ENCODE peak calls at places on chromosomes 11 and 22, in nine cellular contexts. One of them, this sample, is unnamed.

GRCh38 chr11:38226684-38227083 is 1628.6 kb upstream of the RAG2 start:
- DNase-seq in uterus: no peak
- DNase-seq in epithelial cell of esophagus: no peak
- DNase-seq in stromal cell of bone marrow: peak
- DNase-seq in substantia nigra: no peak
- DNase-seq in NCI-H187 treated with DMSO at 0.1 percent for 48 hours: no peak
- DNase-seq in EL: no peak
- DNase-seq in occipital lobe: no peak
- DNase-seq in NAMALWA: no peak
- DNase-seq in this sample: no peak

GRCh38 chr11:47213985-47214564 is 699 bp upstream of the DDB2 start:
- DNase-seq in uterus: peak
- DNase-seq in epithelial cell of esophagus: peak
- DNase-seq in stromal cell of bone marrow: peak
- DNase-seq in substantia nigra: peak
- DNase-seq in NCI-H187 treated with DMSO at 0.1 percent for 48 hours: peak
- DNase-seq in EL: peak
- DNase-seq in occipital lobe: peak
- DNase-seq in NAMALWA: peak
- DNase-seq in this sample: peak

GRCh38 chr11:20134991-20135736 is 25.1 kb downstream of the DBX1 start:
- DNase-seq in uterus: no peak
- DNase-seq in epithelial cell of esophagus: no peak
- DNase-seq in stromal cell of bone marrow: no peak
- DNase-seq in substantia nigra: no peak
- DNase-seq in NCI-H187 treated with DMSO at 0.1 percent for 48 hours: no peak
- DNase-seq in EL: no peak
- DNase-seq in occipital lobe: no peak
- DNase-seq in NAMALWA: no peak
- DNase-seq in this sample: no peak

GRCh38 chr11:91981995-91982394 is 242.6 kb upstream of the FAT3 start:
- DNase-seq in uterus: peak
- DNase-seq in epithelial cell of esophagus: peak
- DNase-seq in stromal cell of bone marrow: peak
- DNase-seq in substantia nigra: no peak
- DNase-seq in NCI-H187 treated with DMSO at 0.1 percent for 48 hours: no peak
- DNase-seq in EL: peak
- DNase-seq in occipital lobe: no peak
- DNase-seq in NAMALWA: no peak
- DNase-seq in this sample: peak

GRCh38 chr11:63444181-63444580 is 46.8 kb downstream of the PLAAT5 start:
- DNase-seq in uterus: no peak
- DNase-seq in epithelial cell of esophagus: no peak
- DNase-seq in stromal cell of bone marrow: no peak
- DNase-seq in substantia nigra: no peak
- DNase-seq in NCI-H187 treated with DMSO at 0.1 percent for 48 hours: no peak
- DNase-seq in EL: no peak
- DNase-seq in occipital lobe: no peak
- DNase-seq in NAMALWA: no peak
- DNase-seq in this sample: no peak

GRCh38 chr11:64694821-64695365 is 28.1 kb downstream of the NRXN2 start:
- DNase-seq in uterus: no peak
- DNase-seq in epithelial cell of esophagus: no peak
- DNase-seq in stromal cell of bone marrow: no peak
- DNase-seq in substantia nigra: peak
- DNase-seq in NCI-H187 treated with DMSO at 0.1 percent for 48 hours: peak
- DNase-seq in EL: no peak
- DNase-seq in occipital lobe: peak
- DNase-seq in NAMALWA: peak
- DNase-seq in this sample: no peak

GRCh38 chr11:70191495-70192140 is 11.5 kb upstream of the FADD start:
- DNase-seq in uterus: peak
- DNase-seq in epithelial cell of esophagus: peak
- DNase-seq in stromal cell of bone marrow: no peak
- DNase-seq in substantia nigra: peak
- DNase-seq in NCI-H187 treated with DMSO at 0.1 percent for 48 hours: no peak
- DNase-seq in EL: peak
- DNase-seq in occipital lobe: no peak
- DNase-seq in NAMALWA: peak
- DNase-seq in this sample: peak

GRCh38 chr11:46678741-46679130 is 21.7 kb downstream of the ARHGAP1 start:
- DNase-seq in uterus: no peak
- DNase-seq in epithelial cell of esophagus: no peak
- DNase-seq in stromal cell of bone marrow: no peak
- DNase-seq in substantia nigra: no peak
- DNase-seq in NCI-H187 treated with DMSO at 0.1 percent for 48 hours: no peak
- DNase-seq in EL: no peak
- DNase-seq in occipital lobe: no peak
- DNase-seq in NAMALWA: no peak
- DNase-seq in this sample: no peak

GRCh38 chr22:29369460-29369859 is 18.9 kb downstream of the AP1B1 start:
- DNase-seq in uterus: peak
- DNase-seq in epithelial cell of esophagus: peak
- DNase-seq in stromal cell of bone marrow: peak
- DNase-seq in substantia nigra: peak
- DNase-seq in NCI-H187 treated with DMSO at 0.1 percent for 48 hours: no peak
- DNase-seq in EL: peak
- DNase-seq in occipital lobe: peak
- DNase-seq in NAMALWA: no peak
- DNase-seq in this sample: peak

GRCh38 chr11:107702723-107703122 is 9.1 kb downstream of the SLN start:
- DNase-seq in uterus: no peak
- DNase-seq in epithelial cell of esophagus: peak
- DNase-seq in stromal cell of bone marrow: no peak
- DNase-seq in substantia nigra: no peak
- DNase-seq in NCI-H187 treated with DMSO at 0.1 percent for 48 hours: no peak
- DNase-seq in EL: peak
- DNase-seq in occipital lobe: no peak
- DNase-seq in NAMALWA: no peak
- DNase-seq in this sample: no peak

GRCh38 chr22:45919504-45920286 is 57.3 kb downstream of the WNT7B start:
- DNase-seq in uterus: no peak
- DNase-seq in epithelial cell of esophagus: peak
- DNase-seq in stromal cell of bone marrow: no peak
- DNase-seq in substantia nigra: no peak
- DNase-seq in NCI-H187 treated with DMSO at 0.1 percent for 48 hours: no peak
- DNase-seq in EL: no peak
- DNase-seq in occipital lobe: no peak
- DNase-seq in NAMALWA: no peak
- DNase-seq in this sample: no peak

GRCh38 chr22:19448076-19448607 is 631 bp upstream of the C22orf39 start:
- DNase-seq in uterus: no peak
- DNase-seq in epithelial cell of esophagus: peak
- DNase-seq in stromal cell of bone marrow: no peak
- DNase-seq in substantia nigra: no peak
- DNase-seq in NCI-H187 treated with DMSO at 0.1 percent for 48 hours: peak
- DNase-seq in EL: peak
- DNase-seq in occipital lobe: peak
- DNase-seq in NAMALWA: peak
- DNase-seq in this sample: peak

GRCh38 chr11:121656333-121657090 is 203.7 kb upstream of the SORL1-AS1 start:
- DNase-seq in uterus: no peak
- DNase-seq in epithelial cell of esophagus: no peak
- DNase-seq in stromal cell of bone marrow: no peak
- DNase-seq in substantia nigra: peak
- DNase-seq in NCI-H187 treated with DMSO at 0.1 percent for 48 hours: no peak
- DNase-seq in EL: no peak
- DNase-seq in occipital lobe: no peak
- DNase-seq in NAMALWA: no peak
- DNase-seq in this sample: no peak

GRCh38 chr22:48720662-48721393 is 1106.8 kb downstream of the BRD1 start:
- DNase-seq in uterus: no peak
- DNase-seq in epithelial cell of esophagus: no peak
- DNase-seq in stromal cell of bone marrow: no peak
- DNase-seq in substantia nigra: no peak
- DNase-seq in NCI-H187 treated with DMSO at 0.1 percent for 48 hours: no peak
- DNase-seq in EL: no peak
- DNase-seq in occipital lobe: no peak
- DNase-seq in NAMALWA: no peak
- DNase-seq in this sample: no peak

GRCh38 chr22:36368359-36368983 is 19.3 kb downstream of the MYH9 start:
- DNase-seq in uterus: no peak
- DNase-seq in epithelial cell of esophagus: peak
- DNase-seq in stromal cell of bone marrow: no peak
- DNase-seq in substantia nigra: no peak
- DNase-seq in NCI-H187 treated with DMSO at 0.1 percent for 48 hours: no peak
- DNase-seq in EL: peak
- DNase-seq in occipital lobe: no peak
- DNase-seq in NAMALWA: no peak
- DNase-seq in this sample: peak

GRCh38 chr11:68383976-68384501 is 71.6 kb downstream of the LRP5 start:
- DNase-seq in uterus: peak
- DNase-seq in epithelial cell of esophagus: peak
- DNase-seq in stromal cell of bone marrow: no peak
- DNase-seq in substantia nigra: peak
- DNase-seq in NCI-H187 treated with DMSO at 0.1 percent for 48 hours: no peak
- DNase-seq in EL: peak
- DNase-seq in occipital lobe: no peak
- DNase-seq in NAMALWA: peak
- DNase-seq in this sample: peak

GRCh38 chr11:79189604-79190003 is 251.2 kb downstream of the TENM4 start:
- DNase-seq in uterus: no peak
- DNase-seq in epithelial cell of esophagus: no peak
- DNase-seq in stromal cell of bone marrow: no peak
- DNase-seq in substantia nigra: no peak
- DNase-seq in NCI-H187 treated with DMSO at 0.1 percent for 48 hours: no peak
- DNase-seq in EL: no peak
- DNase-seq in occipital lobe: no peak
- DNase-seq in NAMALWA: no peak
- DNase-seq in this sample: no peak

GRCh38 chr11:3221408-3222002 is 2.9 kb upstream of the MRGPRG start:
- DNase-seq in uterus: no peak
- DNase-seq in epithelial cell of esophagus: no peak
- DNase-seq in stromal cell of bone marrow: no peak
- DNase-seq in substantia nigra: no peak
- DNase-seq in NCI-H187 treated with DMSO at 0.1 percent for 48 hours: no peak
- DNase-seq in EL: no peak
- DNase-seq in occipital lobe: no peak
- DNase-seq in NAMALWA: no peak
- DNase-seq in this sample: no peak

GRCh38 chr22:42270512-42271190 is at the start of gene TCF20:
- DNase-seq in uterus: peak
- DNase-seq in epithelial cell of esophagus: peak
- DNase-seq in stromal cell of bone marrow: peak
- DNase-seq in substantia nigra: peak
- DNase-seq in NCI-H187 treated with DMSO at 0.1 percent for 48 hours: peak
- DNase-seq in EL: peak
- DNase-seq in occipital lobe: peak
- DNase-seq in NAMALWA: peak
- DNase-seq in this sample: peak

GRCh38 chr11:128874406-128874805 is 7.3 kb upstream of the KCNJ1 start:
- DNase-seq in uterus: no peak
- DNase-seq in epithelial cell of esophagus: no peak
- DNase-seq in stromal cell of bone marrow: no peak
- DNase-seq in substantia nigra: no peak
- DNase-seq in NCI-H187 treated with DMSO at 0.1 percent for 48 hours: no peak
- DNase-seq in EL: peak
- DNase-seq in occipital lobe: no peak
- DNase-seq in NAMALWA: no peak
- DNase-seq in this sample: no peak